ENCODE peak calls at places on chromosomes 1 and 21, in eight cellular contexts. B is CD8-positive, alpha-beta T cell; K is kidney; F is activated naive CD4-positive, alpha-beta T cell; V is right lobe of liver; T is Daoy; A is CD4-positive, alpha-beta T cell; O is upper lobe of left lung. E is an unnamed sample.

GRCh38 chr1:151006331-151007052 is at the start of gene MINDY1:
- DNase-seq in B (peak), K (peak), F (no peak), V (peak), T (peak), A (no peak), O (peak), E (peak)

GRCh38 chr1:236325567-236325966 is 43.8 kb upstream of the ERO1B start:
- DNase-seq in B (no peak), K (no peak), F (no peak), V (no peak), T (no peak), A (no peak), O (no peak), E (no peak)

GRCh38 chr1:90579212-90579802 is 137.8 kb downstream of the BARHL2 start:
- DNase-seq in B (no peak), K (no peak), F (no peak), V (no peak), T (no peak), A (no peak), O (no peak), E (no peak)

GRCh38 chr21:26100573-26100972 is 70.0 kb downstream of the APP start:
- DNase-seq in B (no peak), K (no peak), F (no peak), V (no peak), T (no peak), A (no peak), O (no peak), E (no peak)

GRCh38 chr1:172537827-172538391 is 5.0 kb downstream of the SUCO start:
- DNase-seq in B (no peak), K (no peak), F (no peak), V (no peak), T (no peak), A (no peak), O (no peak), E (no peak)

GRCh38 chr1:222769968-222770620 is 33.1 kb downstream of the FAM177B start:
- DNase-seq in B (no peak), K (no peak), F (no peak), V (no peak), T (no peak), A (no peak), O (no peak), E (no peak)

GRCh38 chr1:204507317-204508105 is 8.7 kb upstream of the MDM4 start:
- DNase-seq in B (no peak), K (no peak), F (no peak), V (no peak), T (peak), A (no peak), O (no peak), E (peak)

GRCh38 chr1:60890664-60891063 is 191.7 kb upstream of the NFIA start:
- DNase-seq in B (no peak), K (no peak), F (no peak), V (no peak), T (no peak), A (no peak), O (no peak), E (no peak)

GRCh38 chr1:228494391-228494790 is 7.2 kb downstream of the RNF187 start:
- DNase-seq in B (no peak), K (no peak), F (no peak), V (no peak), T (no peak), A (no peak), O (no peak), E (no peak)

GRCh38 chr1:65213271-65213905 is 65.4 kb downstream of the AK4 start:
- DNase-seq in B (no peak), K (no peak), F (no peak), V (no peak), T (no peak), A (no peak), O (no peak), E (no peak)

GRCh38 chr1:70427976-70428375 is 16.9 kb downstream of the CTH start:
- DNase-seq in B (no peak), K (no peak), F (no peak), V (no peak), T (no peak), A (no peak), O (no peak), E (no peak)

E was measured in mesothelial cell of epicardium.